ENCODE peak calls at places on chromosome 12, in four cellular contexts. T is NCI-H1092 treated with DMSO at 0.1 percent for 48 hours, Y is Right ventricle myocardium superior, H is upper lobe of right lung. S is an unnamed sample.

GRCh38 chr12:106601031-106601430 is 18.2 kb downstream of the RFX4 start:
- DNase-seq in T (no peak), H (no peak), Y (no peak), S (no peak)

GRCh38 chr12:25979059-25979458 is 20.6 kb downstream of the RASSF8 start:
- DNase-seq in H (no peak), Y (no peak), T (no peak), S (no peak)

GRCh38 chr12:97203408-97203807 is 259.2 kb upstream of the RMST start:
- DNase-seq in H (no peak), T (no peak), Y (no peak), S (no peak)

GRCh38 chr12:124722871-124723270 is 140.8 kb downstream of the SCARB1 start:
- DNase-seq in H (no peak), Y (no peak), T (no peak), S (no peak)

GRCh38 chr12:10849425-10849878 is at the start of gene PRR4:
- DNase-seq in Y (no peak), H (no peak), T (no peak), S (no peak)

GRCh38 chr12:85092814-85093370 is 56.7 kb downstream of the LRRIQ1 start:
- DNase-seq in H (no peak), T (no peak), Y (no peak), S (no peak)

GRCh38 chr12:6222009-6222702 is 22.0 kb downstream of the CD9 start:
- DNase-seq in T (no peak), Y (no peak), H (no peak), S (no peak)

GRCh38 chr12:5318874-5319273 is 113.0 kb upstream of the NTF3 start:
- DNase-seq in Y (no peak), T (no peak), H (no peak), S (no peak)

GRCh38 chr12:28540324-28540714 is 350.1 kb downstream of the CCDC91 start:
- DNase-seq in Y (no peak), H (no peak), T (no peak), S (no peak)

GRCh38 chr12:94586589-94587259 is 63.6 kb downstream of the TMCC3 start:
- DNase-seq in H (no peak), Y (no peak), T (no peak), S (no peak)

GRCh38 chr12:52241205-52241842 is 8.3 kb downstream of the KRT7 start:
- DNase-seq in T (no peak), H (no peak), Y (no peak), S (no peak)

GRCh38 chr12:65765436-65765813 is 58.9 kb upstream of the HMGA2 start:
- DNase-seq in H (no peak), Y (no peak), T (no peak), S (no peak)

GRCh38 chr12:81332054-81332453 is 254.2 kb downstream of the ACSS3 start:
- DNase-seq in H (no peak), T (no peak), Y (no peak), S (no peak)

GRCh38 chr12:125890983-125891382 is 825.7 kb downstream of the AACS start:
- DNase-seq in T (no peak), H (no peak), Y (no peak), S (no peak)

GRCh38 chr12:51923506-51924365 is 16.4 kb downstream of the ACVRL1 start:
- DNase-seq in T (no peak), H (peak), Y (peak), S (peak)

S was measured in lower lobe of right lung.